ENCODE peak calls at places on chromosomes 13 and 19, in nine cellular contexts. O is testis, A is adrenal gland, U is Peyer's patch, Q is body of pancreas, X is tibial nerve, N is ovary, K is upper lobe of left lung, Z is stomach. B is an unnamed sample. For H3K36me3, the result is how much of the 10 kb centered on the place peaks cover.

GRCh38 chr19:10388957-10389356 is 8.6 kb upstream of the TYK2 start:
- DNase-seq in O (peak), A (peak), U (peak), Q (peak), X (peak), N (peak), K (no peak), Z (peak), B (peak)

GRCh38 chr13:90654970-90655369 is 692.5 kb upstream of the MIR17HG start:
- DNase-seq in O (no peak), A (no peak), U (no peak), Q (no peak), X (no peak), N (no peak), K (no peak), Z (no peak), B (no peak)

GRCh38 chr13:69553976-69554375 is 553.6 kb upstream of the ATXN8OS start:
- DNase-seq in O (no peak), A (no peak), U (no peak), Q (no peak), X (no peak), N (no peak), K (no peak), Z (no peak), B (no peak)

GRCh38 chr19:41353466-41354342 is at the start of gene TGFB1:
- DNase-seq in O (peak), A (peak), U (peak), Q (peak), X (peak), N (peak), K (peak), Z (peak), B (peak)

GRCh38 chr13:111657013-111657412 is 336.6 kb downstream of the TEX29 start:
- DNase-seq in O (no peak), A (no peak), U (no peak), Q (no peak), X (no peak), N (no peak), K (no peak), Z (no peak), B (no peak)

GRCh38 chr13:94419304-94419943 is 60.1 kb downstream of the DCT start:
- DNase-seq in O (no peak), A (no peak), U (no peak), Q (no peak), X (no peak), N (no peak), K (no peak), Z (no peak), B (no peak)

GRCh38 chr13:19845758-19846157 is 17.7 kb downstream of the ZMYM5 start:
- DNase-seq in O (no peak), A (peak), U (no peak), Q (peak), X (no peak), N (no peak), K (no peak), Z (no peak), B (no peak)

GRCh38 chr19:29364224-29364726 is 151.3 kb upstream of the UQCRFS1 start:
- DNase-seq in O (no peak), A (no peak), U (no peak), Q (no peak), X (no peak), N (no peak), K (no peak), Z (no peak), B (no peak)

GRCh38 chr13:97460004-97460756 is 26.2 kb downstream of the RAP2A start:
- DNase-seq in O (no peak), A (no peak), U (no peak), Q (peak), X (no peak), N (no peak), K (no peak), Z (no peak), B (no peak)

GRCh38 chr19:47176627-47177090 is 46.0 kb downstream of the SAE1 start:
- DNase-seq in O (no peak), A (no peak), U (peak), Q (no peak), X (peak), N (no peak), K (no peak), Z (no peak), B (no peak)

GRCh38 chr13:101998129-101998528 is 403.7 kb downstream of the FGF14 start:
- DNase-seq in O (no peak), A (no peak), U (no peak), Q (no peak), X (no peak), N (no peak), K (no peak), Z (no peak), B (no peak)

GRCh38 chr13:21749410-21749809 is 78.5 kb downstream of the FGF9 start:
- DNase-seq in O (no peak), A (no peak), U (no peak), Q (no peak), X (no peak), N (no peak), K (no peak), Z (no peak), B (no peak)

GRCh38 chr13:98056839-98057410 is 86.0 kb upstream of the FARP1 start:
- DNase-seq in O (no peak), A (no peak), U (no peak), Q (no peak), X (no peak), N (no peak), K (no peak), Z (no peak), B (no peak)

GRCh38 chr13:34076943-34077703 is 259.2 kb downstream of the RFC3 start:
- DNase-seq in O (no peak), A (no peak), U (no peak), Q (no peak), X (no peak), N (no peak), K (no peak), Z (no peak), B (no peak)

GRCh38 chr13:79655509-79655908 is 174.6 kb downstream of the NDFIP2 start:
- DNase-seq in O (no peak), A (no peak), U (no peak), Q (no peak), X (no peak), N (no peak), K (no peak), Z (no peak), B (no peak)

GRCh38 chr13:52665325-52665724 is 12.7 kb downstream of the SUGT1 start:
- DNase-seq in O (no peak), A (no peak), U (no peak), Q (no peak), X (no peak), N (no peak), K (no peak), Z (no peak), B (no peak)

GRCh38 chr19:45507864-45508680 is 793 bp downstream of the VASP start:
- DNase-seq in O (no peak), A (peak), U (peak), Q (peak), X (no peak), N (peak), K (peak), Z (peak), B (peak)

GRCh38 chr13:21925720-21926119 is 254.8 kb downstream of the FGF9 start:
- DNase-seq in O (no peak), A (no peak), U (no peak), Q (no peak), X (no peak), N (no peak), K (no peak), Z (no peak), B (no peak)

GRCh38 chr19:48351341-48351752 is 12.4 kb downstream of the TMEM143 start:
- DNase-seq in O (peak), A (peak), U (peak), Q (peak), X (peak), N (peak), K (peak), Z (peak), B (peak)

GRCh38 chr13:111373486-111373885 is 53.0 kb downstream of the TEX29 start:
- DNase-seq in O (no peak), A (no peak), U (no peak), Q (no peak), X (no peak), N (no peak), K (no peak), Z (no peak), B (no peak)

GRCh38 chr19:1373534-1374249 is 10.0 kb upstream of the NDUFS7 start:
- DNase-seq in O (peak), A (peak), U (no peak), Q (peak), X (no peak), N (peak), K (peak), Z (peak), B (peak)
- H3K36me3 ChIP-seq in O (under half), A (half or more), U (under half), Q (under half), X (half or more), N (under half), K (under half), Z (half or more), B (half or more)

GRCh38 chr19:56108447-56109195 is 12.5 kb downstream of the ZNF787 start:
- DNase-seq in O (no peak), A (peak), U (no peak), Q (peak), X (no peak), N (peak), K (no peak), Z (peak), B (no peak)
- H3K4me3 ChIP-seq in O (no peak), A (peak), U (no peak), Q (no peak), X (no peak), N (peak), K (no peak), Z (peak), B (peak)

GRCh38 chr19:8511573-8512101 is 2.3 kb downstream of the ZNF414 start:
- DNase-seq in O (peak), A (no peak), U (no peak), Q (no peak), X (no peak), N (peak), K (peak), Z (no peak), B (no peak)

GRCh38 chr19:8512991-8513686 is 828 bp downstream of the ZNF414 start:
- DNase-seq in O (no peak), A (no peak), U (no peak), Q (no peak), X (no peak), N (peak), K (peak), Z (no peak), B (no peak)

GRCh38 chr19:8510589-8511115 is 3.3 kb downstream of the ZNF414 start:
- DNase-seq in O (no peak), A (no peak), U (no peak), Q (no peak), X (no peak), N (no peak), K (peak), Z (no peak), B (no peak)

GRCh38 chr19:8513687-8514504 is at the start of gene ZNF414:
- DNase-seq in O (peak), A (peak), U (peak), Q (peak), X (peak), N (peak), K (peak), Z (peak), B (peak)

DNA sequence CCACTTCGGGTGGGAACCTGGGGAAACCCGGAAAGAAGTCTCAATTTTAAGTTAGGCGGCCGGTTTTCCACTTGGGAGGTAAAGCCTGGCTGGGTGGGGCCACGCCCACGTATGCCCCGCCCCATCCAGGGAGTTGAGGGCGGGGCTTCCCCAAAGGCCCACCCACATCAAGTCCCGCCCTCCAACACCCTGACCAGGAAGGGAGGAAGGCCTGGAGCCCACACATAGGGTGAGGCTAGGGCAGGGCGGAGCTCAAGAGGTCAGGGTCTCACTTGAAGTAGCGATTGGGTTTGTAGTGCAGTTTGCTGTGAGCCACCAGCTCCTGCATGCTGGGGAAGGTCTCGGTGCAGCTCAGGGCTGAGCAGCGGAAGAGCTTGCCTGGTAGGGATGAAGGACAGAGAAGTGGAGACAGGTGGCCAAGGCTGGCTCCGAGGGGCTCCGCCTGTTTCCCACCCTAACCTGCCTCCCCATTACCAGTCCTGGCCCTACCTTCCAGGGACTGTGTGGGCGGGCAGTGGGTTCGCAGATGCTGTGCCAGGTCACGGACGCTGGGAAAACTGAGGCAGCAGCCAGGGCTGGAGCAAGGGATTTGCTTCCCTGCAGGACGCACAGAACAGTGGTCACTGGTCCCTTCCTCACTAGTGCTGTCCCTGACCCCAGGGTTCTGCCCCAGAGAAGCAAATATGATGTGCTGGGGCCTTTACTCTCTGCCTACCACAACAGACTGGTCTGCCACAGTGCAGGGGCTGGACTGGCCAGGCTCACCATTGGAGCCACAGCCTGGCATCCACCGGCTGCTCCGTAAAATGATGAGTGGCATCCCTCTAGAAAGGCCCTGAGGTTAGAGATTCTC is 1.6 kb downstream of the ZNF414 start:
- DNase-seq in O (peak), A (no peak), U (no peak), Q (no peak), X (no peak), N (peak), K (peak), Z (no peak), B (no peak)
- TF ChIP-seq POLR2A in O (no peak), A (no peak), U (no peak), Q (no peak), X (no peak), N (no peak), K (peak), Z (no peak), B (no peak)

GRCh38 chr13:74115138-74115537 is 19.1 kb downstream of the KLF12 start:
- DNase-seq in O (no peak), A (no peak), U (no peak), Q (no peak), X (no peak), N (no peak), K (no peak), Z (no peak), B (no peak)

GRCh38 chr13:74111399-74111798 is 22.8 kb downstream of the KLF12 start:
- DNase-seq in O (no peak), A (no peak), U (no peak), Q (no peak), X (no peak), N (no peak), K (no peak), Z (no peak), B (no peak)

GRCh38 chr13:74111901-74112824 is 22.0 kb downstream of the KLF12 start:
- DNase-seq in O (no peak), A (no peak), U (no peak), Q (no peak), X (no peak), N (no peak), K (no peak), Z (no peak), B (no peak)

GRCh38 chr13:74114641-74115040 is 19.6 kb downstream of the KLF12 start:
- DNase-seq in O (no peak), A (no peak), U (no peak), Q (no peak), X (no peak), N (no peak), K (no peak), Z (no peak), B (no peak)

DNA sequence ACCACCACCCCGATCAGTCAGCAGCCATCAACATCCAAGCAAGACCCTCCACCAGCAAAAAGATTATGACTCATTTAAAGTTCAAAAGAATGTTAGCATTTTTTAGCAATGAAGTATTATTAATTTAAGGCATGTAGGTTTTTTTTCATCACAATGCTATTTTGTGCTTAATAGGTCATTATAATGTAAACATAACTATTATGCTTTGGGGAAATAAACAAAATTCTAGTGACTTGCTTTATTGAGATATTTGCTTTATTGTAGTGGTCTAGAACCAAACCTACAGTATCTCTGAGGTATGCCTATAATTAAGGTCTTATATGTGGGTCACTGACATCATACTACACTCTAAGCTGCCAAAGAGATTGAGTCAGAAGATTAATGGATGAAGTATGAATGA is 20.0 kb downstream of the KLF12 start:
- DNase-seq in O (no peak), A (no peak), U (no peak), Q (no peak), X (no peak), N (no peak), K (no peak), Z (no peak), B (no peak)
- H3K36me3 ChIP-seq in O (under half), A (under half), U (under half), Q (under half), X (under half), N (under half), K (under half), Z (under half), B (under half)

DNA sequence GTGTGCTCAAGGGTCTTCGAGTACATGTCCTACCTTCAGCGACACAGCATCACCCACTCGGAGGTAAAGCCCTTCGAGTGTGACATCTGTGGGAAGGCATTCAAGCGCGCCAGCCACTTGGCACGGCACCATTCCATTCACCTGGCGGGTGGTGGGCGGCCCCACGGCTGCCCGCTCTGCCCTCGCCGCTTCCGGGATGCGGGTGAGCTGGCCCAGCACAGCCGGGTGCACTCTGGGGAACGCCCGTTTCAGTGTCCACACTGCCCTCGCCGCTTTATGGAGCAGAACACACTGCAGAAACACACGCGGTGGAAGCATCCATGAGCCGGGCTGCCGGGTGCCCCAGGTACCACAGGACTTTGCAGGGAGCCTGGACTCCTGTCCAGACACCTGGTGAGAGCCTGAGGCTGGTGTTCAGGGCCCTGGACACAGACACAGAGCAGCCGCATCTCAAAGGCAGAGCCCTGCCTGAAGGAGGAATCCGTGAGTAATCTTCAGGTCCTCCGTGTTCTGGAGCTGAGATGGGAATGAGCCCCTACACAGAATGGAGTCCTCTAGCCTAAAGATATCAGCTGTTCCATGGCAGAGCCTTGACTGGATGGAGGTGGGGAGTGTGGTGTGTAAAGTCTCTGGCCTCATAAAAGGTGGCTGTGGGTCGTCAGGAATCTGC is 1.5 kb downstream of the ZNF581 start:
- DNase-seq in O (no peak), A (no peak), U (peak), Q (no peak), X (no peak), N (no peak), K (peak), Z (no peak), B (no peak)
- H3K4me3 ChIP-seq in O (no peak), A (no peak), U (no peak), Q (no peak), X (no peak), N (no peak), K (no peak), Z (peak), B (no peak)

GRCh38 chr13:67232384-67232783 is 2.2 kb upstream of the PCDH9 start:
- DNase-seq in O (no peak), A (no peak), U (no peak), Q (no peak), X (no peak), N (no peak), K (no peak), Z (no peak), B (no peak)

GRCh38 chr13:67230243-67230773 is at the start of gene PCDH9:
- DNase-seq in O (peak), A (peak), U (peak), Q (peak), X (peak), N (peak), K (peak), Z (peak), B (peak)

GRCh38 chr13:67229438-67230242 is 496 bp downstream of the PCDH9 start:
- DNase-seq in O (no peak), A (no peak), U (no peak), Q (no peak), X (peak), N (no peak), K (no peak), Z (no peak), B (no peak)

GRCh38 chr13:67231481-67231940 is 1.4 kb upstream of the PCDH9 start:
- DNase-seq in O (no peak), A (no peak), U (no peak), Q (no peak), X (no peak), N (no peak), K (no peak), Z (no peak), B (no peak)

GRCh38 chr13:67230774-67231480 is 791 bp upstream of the PCDH9 start:
- DNase-seq in O (peak), A (peak), U (peak), Q (peak), X (peak), N (peak), K (peak), Z (peak), B (peak)
- TF ChIP-seq POLR2A in O (no peak), A (no peak), U (no peak), Q (no peak), X (no peak), N (no peak), K (no peak), Z (no peak), B (no peak)

B was measured in heart left ventricle.